ENCODE peak calls at places on chromosome 22, in seven cellular contexts. U is esophagus squamous epithelium, I is transverse colon, H is body of pancreas, P is testis, X is endothelial cell of umbilical vein, J is GM12891. F is an unnamed sample.

GRCh38 chr22:19109198-19110063 is 12.8 kb downstream of the DGCR2 start:
- DNase-seq in U (no peak), I (peak; percentile 52), H (peak; percentile 66), P (no peak), X (peak; percentile 28), J (no peak), F (peak; percentile 91)

GRCh38 chr22:27601195-27601594 is 200.4 kb downstream of the MN1 start:
- DNase-seq in U (no peak), I (no peak), H (no peak), P (no peak), X (peak; percentile 33), J (no peak), F (no peak)

GRCh38 chr22:19319281-19319680 is 27.8 kb upstream of the CLTCL1 start:
- DNase-seq in U (no peak), I (no peak), H (no peak), P (no peak), X (no peak), J (no peak), F (no peak)

GRCh38 chr22:45125198-45125597 is 38.5 kb upstream of the NUP50 start:
- DNase-seq in U (no peak), I (no peak), H (no peak), P (no peak), X (no peak), J (no peak), F (no peak)

GRCh38 chr22:38957808-38958207 is 399 bp downstream of the APOBEC3A start:
- DNase-seq in U (no peak), I (no peak), H (peak; percentile 0), P (no peak), X (no peak), J (no peak), F (no peak)

GRCh38 chr22:25488244-25489020 is 76.0 kb upstream of the GRK3 start:
- DNase-seq in U (no peak), I (peak; percentile 41), H (peak; percentile 86), P (peak; percentile 84), X (peak; percentile 71), J (no peak), F (no peak)

GRCh38 chr22:45172872-45173585 is 9.3 kb downstream of the NUP50 start:
- DNase-seq in U (no peak), I (no peak), H (no peak), P (no peak), X (no peak), J (no peak), F (no peak)

GRCh38 chr22:33842006-33842354 is 78.3 kb downstream of the LARGE1 start:
- DNase-seq in U (no peak), I (no peak), H (no peak), P (no peak), X (no peak), J (no peak), F (no peak)

GRCh38 chr22:23791737-23792645 is 5.2 kb downstream of the SMARCB1 start:
- DNase-seq in U (no peak), I (no peak), H (no peak), P (no peak), X (no peak), J (no peak), F (no peak)

GRCh38 chr22:23509571-23510302 is 70.4 kb downstream of the IGLL1 start:
- DNase-seq in U (no peak), I (no peak), H (no peak), P (peak; percentile 84), X (peak; percentile 7), J (no peak), F (no peak)

DNA sequence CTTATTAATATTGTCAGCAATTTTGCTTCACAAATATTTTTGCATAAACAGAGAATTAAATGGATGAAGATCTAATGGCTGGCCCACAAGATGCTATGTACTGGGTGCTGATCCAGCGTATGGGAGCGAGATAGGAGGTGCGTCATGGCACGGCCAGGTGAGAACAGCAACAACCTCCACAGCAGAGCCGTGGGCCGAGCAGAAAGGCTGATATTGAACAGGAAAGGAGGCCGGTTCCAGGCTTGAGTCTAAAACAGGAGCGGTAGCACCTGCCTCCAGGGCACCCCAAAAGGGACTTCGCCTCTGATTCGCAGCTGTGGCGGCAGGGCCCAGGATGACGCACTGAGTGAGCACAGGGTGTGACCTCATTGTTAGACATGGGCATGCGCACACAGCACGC is 1502.1 kb downstream of the TBC1D22A start:
- DNase-seq in U (no peak), I (no peak), H (no peak), P (no peak), X (no peak), J (no peak), F (no peak)
- TF ChIP-seq POLR2A in U (no peak), I (no peak), H (no peak), P (no peak), X (no peak), J (no peak), F (no peak)

GRCh38 chr22:49419661-49420060 is 408.0 kb downstream of the BRD1 start:
- DNase-seq in U (no peak), I (no peak), H (no peak), P (no peak), X (no peak), J (no peak), F (no peak)
- TF ChIP-seq POLR2A in U (no peak), I (no peak), H (no peak), P (no peak), X (no peak), J (no peak), F (no peak)

GRCh38 chr22:37560682-37561208 is 465 bp downstream of the CDC42EP1 start:
- DNase-seq in U (no peak), I (peak; percentile 34), H (peak; percentile 76), P (no peak), X (peak; percentile 55), J (no peak), F (no peak)
- TF ChIP-seq POLR2A in U (no peak), I (no peak), H (peak; percentile 31), P (no peak), X (peak; percentile 20), J (no peak), F (no peak)

GRCh38 chr22:42932857-42933782 is 76.0 kb upstream of the ARFGAP3 start:
- DNase-seq in U (no peak), I (no peak), H (no peak), P (no peak), X (no peak), J (peak; percentile 56), F (no peak)
- TF ChIP-seq POLR2A in U (no peak), I (no peak), H (no peak), P (no peak), X (no peak), J (peak; percentile 79), F (no peak)

GRCh38 chr22:36364255-36365019 is 23.3 kb downstream of the MYH9 start:
- DNase-seq in U (no peak), I (no peak), H (no peak), P (no peak), X (no peak), J (no peak), F (peak; percentile 36)

GRCh38 chr22:36363378-36363931 is 24.3 kb downstream of the MYH9 start:
- DNase-seq in U (no peak), I (no peak), H (peak; percentile 67), P (no peak), X (no peak), J (no peak), F (peak; percentile 44)

GRCh38 chr22:36367066-36367465 is 20.7 kb downstream of the MYH9 start:
- DNase-seq in U (no peak), I (no peak), H (no peak), P (no peak), X (no peak), J (no peak), F (no peak)

GRCh38 chr22:36366291-36366708 is 21.5 kb downstream of the MYH9 start:
- DNase-seq in U (no peak), I (no peak), H (no peak), P (no peak), X (peak; percentile 54), J (no peak), F (peak; percentile 57)

GRCh38 chr22:36365020-36365411 is 22.8 kb downstream of the MYH9 start:
- DNase-seq in U (no peak), I (peak; percentile 75), H (peak; percentile 57), P (no peak), X (peak; percentile 94), J (peak; percentile 60), F (peak; percentile 79)
- TF ChIP-seq POLR2A in U (no peak), I (no peak), H (peak; percentile 6), P (no peak), X (peak; percentile 70), J (no peak), F (no peak)

GRCh38 chr22:36162127-36163034 is 1.8 kb upstream of the APOL3 start:
- DNase-seq in U (no peak), I (no peak), H (no peak), P (no peak), X (no peak), J (no peak), F (no peak)
- TF ChIP-seq POLR2A in U (no peak), I (no peak), H (no peak), P (no peak), X (no peak), J (no peak), F (no peak)

DNA sequence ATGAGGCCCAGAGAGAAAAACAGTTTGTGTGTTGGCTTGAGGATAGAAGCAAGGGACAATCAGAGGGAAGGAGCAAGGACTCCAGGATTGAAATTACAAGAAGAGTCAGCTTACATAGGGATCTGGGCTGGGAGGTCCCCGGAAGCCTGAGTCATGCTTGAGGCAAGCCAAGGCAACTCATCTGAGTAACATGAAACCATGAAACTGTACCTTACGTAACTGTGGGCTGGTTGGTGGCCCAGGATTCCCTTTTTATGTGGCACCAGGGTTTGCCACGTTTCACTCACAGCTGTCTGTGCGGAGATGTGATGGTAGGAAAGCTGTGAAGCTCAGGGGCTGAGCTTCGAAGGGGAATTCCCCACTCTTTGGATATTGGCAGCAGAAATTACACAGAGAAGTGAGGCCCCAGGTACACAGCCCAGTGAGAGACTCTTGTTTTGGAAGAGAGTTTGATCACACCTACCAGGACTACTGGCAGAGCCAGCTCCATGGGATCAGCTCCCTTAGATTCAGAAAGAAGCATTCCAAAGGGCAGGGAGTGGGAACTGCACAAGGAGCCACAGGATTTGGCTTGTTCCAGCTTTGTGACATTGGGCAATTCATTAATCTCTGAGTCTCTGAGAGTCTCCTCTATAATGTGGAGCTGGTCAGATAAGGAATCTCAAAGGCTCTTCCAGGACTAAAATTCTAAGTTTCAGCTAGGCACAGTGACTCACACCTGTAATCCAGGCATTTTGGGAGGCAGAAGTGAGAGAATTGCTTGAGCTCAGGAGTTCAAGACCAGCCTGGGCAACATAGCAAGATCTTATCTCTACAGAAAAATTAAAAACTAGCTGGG is 7.8 kb downstream of the SLC5A1 start:
- DNase-seq in U (no peak), I (no peak), H (peak; percentile 38), P (peak; percentile 19), X (no peak), J (no peak), F (peak; percentile 46)
- TF ChIP-seq POLR2A in U (no peak), I (no peak), H (no peak), P (no peak), X (no peak), J (no peak), F (no peak)

F was measured in erythroblast.